ENCODE peak calls at places on chromosomes 13 and 19, in six cellular contexts. A, H, Z, P, R and V are unnamed samples.

GRCh38 chr19:18254546-18255500 is 19.4 kb downstream of the IQCN start:
- DNase-seq in A (no peak), H (no peak), Z (no peak), P (peak), R (no peak), V (peak)

GRCh38 chr13:52994865-52995264 is 33.7 kb upstream of the OLFM4 start:
- DNase-seq in A (no peak), H (no peak), Z (no peak), P (no peak), R (no peak), V (no peak)

GRCh38 chr19:4151623-4152022 is 1.8 kb upstream of the CREB3L3 start:
- DNase-seq in A (no peak), H (no peak), Z (no peak), P (no peak), R (no peak), V (no peak)

GRCh38 chr19:38699027-38699346 is 45.3 kb downstream of the CAPN12 start:
- DNase-seq in A (no peak), H (no peak), Z (no peak), P (no peak), R (no peak), V (no peak)

GRCh38 chr13:54337526-54337925 is 1308.9 kb downstream of the OLFM4 start:
- DNase-seq in A (no peak), H (no peak), Z (no peak), P (no peak), R (no peak), V (no peak)

GRCh38 chr19:7435602-7436001 is 53.2 kb downstream of the PEX11G start:
- DNase-seq in A (no peak), H (no peak), Z (no peak), P (no peak), R (no peak), V (no peak)

GRCh38 chr13:73767191-73767741 is 366.9 kb downstream of the KLF12 start:
- DNase-seq in A (no peak), H (peak), Z (no peak), P (no peak), R (peak), V (peak)

GRCh38 chr13:20102776-20103175 is 58.1 kb downstream of the GJA3 start:
- DNase-seq in A (no peak), H (no peak), Z (no peak), P (no peak), R (no peak), V (no peak)

GRCh38 chr19:16836115-16836905 is 7.1 kb downstream of the SIN3B start:
- DNase-seq in A (no peak), H (no peak), Z (no peak), P (no peak), R (no peak), V (peak)

GRCh38 chr13:83077499-83077898 is 804.8 kb downstream of the SLITRK1 start:
- DNase-seq in A (no peak), H (no peak), Z (no peak), P (no peak), R (no peak), V (no peak)

GRCh38 chr13:65926750-65927171 is 1303.4 kb downstream of the PCDH9 start:
- DNase-seq in A (no peak), H (no peak), Z (peak), P (no peak), R (no peak), V (peak)

GRCh38 chr19:33156354-33156753 is 24.4 kb downstream of the WDR88 start:
- DNase-seq in A (no peak), H (no peak), Z (no peak), P (no peak), R (no peak), V (peak)

GRCh38 chr19:38990949-38991697 is 15.6 kb upstream of the FBXO17 start:
- DNase-seq in A (no peak), H (no peak), Z (no peak), P (no peak), R (no peak), V (no peak)

GRCh38 chr19:55641376-55642152 is 762 bp downstream of the ZNF580 start:
- DNase-seq in A (no peak), H (peak), Z (no peak), P (no peak), R (no peak), V (no peak)

GRCh38 chr13:87356314-87356713 is 314.9 kb upstream of the SLITRK5 start:
- DNase-seq in A (no peak), H (no peak), Z (no peak), P (no peak), R (no peak), V (no peak)